ENCODE peak calls at places on chromosomes 12 and 14, in four cellular contexts. J is stomach, E is Peyer's patch, I is neuronal stem cell. Q is an unnamed sample. For H3K9me3, the result is how much of the 10 kb centered on the place peaks cover.

GRCh38 chr12:11482955-11483354 is 87.6 kb upstream of the PRB2 start:
- DNase-seq in E (no peak), I (no peak), J (no peak), Q (no peak)

GRCh38 chr14:33404964-33405574 is 466.4 kb downstream of the NPAS3 start:
- DNase-seq in E (no peak), I (no peak), J (no peak), Q (no peak)

GRCh38 chr14:32625211-32625610 is 296.1 kb downstream of the AKAP6 start:
- DNase-seq in E (no peak), J (no peak), I (no peak), Q (no peak)

GRCh38 chr12:105920161-105920684 is 218.5 kb downstream of the NUAK1 start:
- DNase-seq in J (no peak), E (no peak), I (no peak), Q (no peak)

GRCh38 chr12:12676605-12677004 is 19.4 kb downstream of the GPR19 start:
- DNase-seq in E (no peak), J (no peak), I (no peak), Q (no peak)

GRCh38 chr14:33966276-33966675 is 15.4 kb upstream of the EGLN3 start:
- DNase-seq in J (no peak), I (no peak), E (no peak), Q (no peak)

GRCh38 chr14:83491091-83491490 is 1957.4 kb upstream of the SEL1L start:
- DNase-seq in I (no peak), J (no peak), E (no peak), Q (no peak)

GRCh38 chr14:67151082-67151666 is 38.1 kb upstream of the GARIN2 start:
- DNase-seq in J (no peak), I (no peak), E (no peak), Q (no peak)

GRCh38 chr12:48080285-48080684 is 25.6 kb downstream of the SENP1 start:
- DNase-seq in J (no peak), E (no peak), I (no peak), Q (no peak)

GRCh38 chr12:77841467-77842054 is 10.9 kb downstream of the NAV3 start:
- DNase-seq in I (no peak), E (no peak), J (peak), Q (no peak)

GRCh38 chr12:43942379-43942778 is 106.5 kb downstream of the TMEM117 start:
- DNase-seq in J (no peak), E (no peak), I (no peak), Q (no peak)

GRCh38 chr12:9646794-9647622 is 22.5 kb upstream of the CLEC2D start:
- DNase-seq in E (no peak), J (no peak), I (peak), Q (no peak)

GRCh38 chr12:33115716-33116115 is 219.1 kb upstream of the PKP2 start:
- DNase-seq in I (no peak), E (no peak), J (no peak), Q (no peak)

GRCh38 chr14:30943694-30944093 is 69.3 kb downstream of the COCH start:
- DNase-seq in J (no peak), I (no peak), E (no peak), Q (no peak)

GRCh38 chr12:91604897-91605296 is 422.3 kb upstream of the DCN start:
- DNase-seq in J (no peak), I (no peak), E (no peak), Q (no peak)

GRCh38 chr12:53217049-53217929 is 10.2 kb upstream of the ITGB7 start:
- DNase-seq in E (no peak), J (peak), I (no peak), Q (peak)

GRCh38 chr12:115224031-115224430 is 540.1 kb upstream of the TBX3 start:
- DNase-seq in E (no peak), J (no peak), I (peak), Q (no peak)

GRCh38 chr14:61183486-61183885 is 97.7 kb downstream of the TMEM30B start:
- DNase-seq in J (no peak), I (no peak), E (no peak), Q (no peak)

GRCh38 chr14:51805541-51805940 is 54.9 kb upstream of the GNG2 start:
- DNase-seq in E (no peak), J (no peak), I (no peak), Q (no peak)

GRCh38 chr12:65603428-65604351 is 220.6 kb upstream of the HMGA2 start:
- DNase-seq in J (peak), I (no peak), E (no peak), Q (no peak)

GRCh38 chr12:120500577-120500976 is 4.7 kb downstream of the DYNLL1 start:
- DNase-seq in J (no peak), E (no peak), I (no peak), Q (no peak)

GRCh38 chr12:6767592-6768384 is 1.6 kb downstream of the PTMS start:
- DNase-seq in E (no peak), J (no peak), I (no peak), Q (no peak)

GRCh38 chr12:25328082-25328712 is 77.5 kb upstream of the KRAS start:
- DNase-seq in I (no peak), J (no peak), E (no peak), Q (no peak)

GRCh38 chr12:54016478-54016964 is 7.7 kb downstream of the HOXC8 start:
- DNase-seq in J (no peak), E (no peak), I (no peak), Q (no peak)

GRCh38 chr12:96766232-96766631 is 140.8 kb upstream of the NEDD1 start:
- DNase-seq in E (no peak), J (no peak), I (no peak), Q (no peak)

GRCh38 chr12:24197517-24197916 is 248.0 kb upstream of the SOX5 start:
- DNase-seq in E (no peak), I (no peak), J (no peak), Q (no peak)

GRCh38 chr12:89884365-89884915 is 175.8 kb upstream of the ATP2B1 start:
- DNase-seq in J (no peak), E (no peak), I (no peak), Q (no peak)

GRCh38 chr12:96720363-96720705 is 186.7 kb upstream of the NEDD1 start:
- DNase-seq in E (peak), I (no peak), J (no peak), Q (peak)

GRCh38 chr12:31118347-31118830 is 44.7 kb downstream of the DDX11 start:
- DNase-seq in I (peak), J (no peak), E (peak), Q (peak)

GRCh38 chr12:60977966-60978365 is 1282.2 kb upstream of the USP15 start:
- DNase-seq in J (no peak), E (no peak), I (peak), Q (no peak)

GRCh38 chr14:105865266-105865903 is 339.0 kb downstream of the TMEM121 start:
- DNase-seq in I (no peak), E (no peak), J (peak), Q (no peak)

GRCh38 chr14:62251237-62251636 is 489.0 kb downstream of the SNAPC1 start:
- DNase-seq in E (no peak), I (no peak), J (no peak), Q (no peak)

GRCh38 chr14:92421756-92422155 is 91.8 kb upstream of the RIN3 start:
- DNase-seq in I (no peak), J (no peak), E (no peak), Q (no peak)

GRCh38 chr14:39265741-39266588 is 32.2 kb downstream of the MIA2 start:
- DNase-seq in E (no peak), J (no peak), I (no peak), Q (no peak)

GRCh38 chr12:68391905-68392304 is 59.7 kb upstream of the MDM1 start:
- DNase-seq in I (no peak), E (no peak), J (no peak), Q (no peak)

GRCh38 chr14:52922656-52923055 is 28.2 kb downstream of the FERMT2 start:
- DNase-seq in J (no peak), E (no peak), I (no peak), Q (no peak)

GRCh38 chr12:46557539-46558373 is 185.2 kb upstream of the SLC38A2 start:
- DNase-seq in E (no peak), J (no peak), I (no peak), Q (no peak)

DNA sequence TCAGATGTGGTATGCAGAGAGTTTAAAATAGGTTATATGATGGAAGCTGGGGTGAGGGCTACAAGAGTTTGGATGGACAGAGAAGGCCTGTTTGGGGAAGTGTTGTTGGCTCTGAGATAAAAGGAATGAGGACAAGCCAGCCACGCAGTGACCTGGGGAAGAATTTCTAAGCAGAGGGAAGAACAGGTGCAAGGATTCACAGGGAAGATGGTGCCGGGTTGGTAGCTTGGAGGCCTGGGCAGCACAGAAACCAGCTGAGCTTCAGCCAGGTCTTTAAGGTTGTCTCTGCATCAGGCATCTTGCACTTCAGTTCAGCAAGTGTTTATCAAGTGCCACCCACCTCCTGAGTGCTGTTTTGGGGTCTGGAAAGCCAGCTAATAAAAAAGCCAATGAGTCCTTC is 1163.7 kb downstream of the AACS start:
- DNase-seq in E (no peak), I (no peak), J (no peak), Q (no peak)
- H3K9me3 ChIP-seq in E (under half), I (under half), J (under half), Q (under half)

DNA sequence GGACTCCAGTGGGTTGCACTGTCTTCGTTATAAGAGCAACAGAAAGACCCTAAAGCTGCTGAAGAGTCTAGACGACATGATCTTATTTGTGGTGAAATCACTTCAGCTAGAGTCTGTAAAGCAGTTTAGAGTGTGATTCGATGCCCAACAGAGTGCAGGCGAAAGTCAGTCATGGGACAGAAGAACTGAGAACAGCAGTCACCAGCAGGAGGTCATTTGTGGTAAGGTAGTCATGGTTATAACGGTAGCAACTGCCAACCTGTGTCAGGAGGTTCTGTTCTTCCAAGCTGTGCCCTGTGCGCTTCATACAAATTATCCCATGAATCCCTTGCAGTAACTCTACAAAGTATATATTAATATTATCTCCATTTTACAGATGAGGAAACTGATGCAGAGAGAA is 954.1 kb downstream of the AACS start:
- DNase-seq in I (no peak), E (no peak), J (no peak), Q (no peak)
- H3K9me3 ChIP-seq in I (under half), E (under half), J (under half), Q (under half)

DNA sequence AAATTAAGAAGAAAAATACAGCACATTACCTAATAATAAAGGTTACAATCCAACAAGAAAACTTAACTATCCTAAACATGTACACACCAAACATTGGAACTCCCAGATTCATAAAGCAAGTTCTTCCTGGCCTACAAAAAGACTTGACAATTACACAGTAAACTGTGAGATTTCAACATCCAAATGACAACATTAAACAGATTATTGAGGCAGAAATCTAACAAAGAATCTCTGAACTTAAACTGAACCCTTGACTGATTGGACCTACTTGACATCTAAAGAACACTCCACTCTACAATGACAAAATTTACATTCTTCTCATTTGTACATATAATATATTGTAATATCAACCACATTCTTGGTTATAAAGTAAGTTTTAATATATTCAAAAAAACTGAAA is 1341.3 kb downstream of the LRFN5 start:
- DNase-seq in E (no peak), I (no peak), J (no peak), Q (no peak)
- H3K9me3 ChIP-seq in E (under half), I (under half), J (under half), Q (under half)

GRCh38 chr14:72766296-72766695 is 127.6 kb downstream of the DPF3 start:
- DNase-seq in E (no peak), J (no peak), I (no peak), Q (no peak)

GRCh38 chr14:72758420-72758819 is 135.5 kb downstream of the DPF3 start:
- DNase-seq in E (no peak), J (no peak), I (no peak), Q (no peak)

GRCh38 chr14:72759670-72760069 is 134.2 kb downstream of the DPF3 start:
- DNase-seq in I (no peak), E (no peak), J (no peak), Q (no peak)

GRCh38 chr14:72758993-72759392 is 134.9 kb downstream of the DPF3 start:
- DNase-seq in J (no peak), I (no peak), E (no peak), Q (no peak)

DNA sequence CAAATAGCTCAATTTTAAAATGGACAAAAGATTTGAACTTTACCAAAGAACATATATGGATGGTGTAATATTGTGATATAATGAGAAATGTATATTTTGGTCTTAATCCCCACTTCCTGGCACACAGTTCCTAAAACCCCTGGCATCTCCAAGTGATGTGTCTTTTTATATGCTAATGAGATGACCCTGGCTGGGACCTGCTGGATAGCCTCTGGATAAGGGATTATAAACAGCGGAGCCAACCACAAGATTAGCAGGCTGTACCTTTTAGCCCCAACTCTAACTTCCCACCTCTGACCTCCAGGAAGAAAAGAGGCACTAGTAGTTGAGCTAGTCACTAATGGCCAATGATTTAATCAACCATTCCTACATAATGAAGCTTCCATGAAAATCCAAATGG is 130.0 kb downstream of the DPF3 start:
- DNase-seq in E (no peak), I (no peak), J (no peak), Q (no peak)
- H3K9me3 ChIP-seq in E (under half), I (under half), J (half or more), Q (under half)

GRCh38 chr14:99123208-99123870 is 148.7 kb downstream of the BCL11B start:
- DNase-seq in I (no peak), E (no peak), J (peak), Q (no peak)

GRCh38 chr14:99125616-99126431 is 146.2 kb downstream of the BCL11B start:
- DNase-seq in J (peak), E (no peak), I (no peak), Q (no peak)

GRCh38 chr14:99122521-99123125 is 149.4 kb downstream of the BCL11B start:
- DNase-seq in I (no peak), E (no peak), J (no peak), Q (no peak)

GRCh38 chr14:99124482-99125104 is 147.4 kb downstream of the BCL11B start:
- DNase-seq in I (no peak), E (no peak), J (peak), Q (no peak)

DNA sequence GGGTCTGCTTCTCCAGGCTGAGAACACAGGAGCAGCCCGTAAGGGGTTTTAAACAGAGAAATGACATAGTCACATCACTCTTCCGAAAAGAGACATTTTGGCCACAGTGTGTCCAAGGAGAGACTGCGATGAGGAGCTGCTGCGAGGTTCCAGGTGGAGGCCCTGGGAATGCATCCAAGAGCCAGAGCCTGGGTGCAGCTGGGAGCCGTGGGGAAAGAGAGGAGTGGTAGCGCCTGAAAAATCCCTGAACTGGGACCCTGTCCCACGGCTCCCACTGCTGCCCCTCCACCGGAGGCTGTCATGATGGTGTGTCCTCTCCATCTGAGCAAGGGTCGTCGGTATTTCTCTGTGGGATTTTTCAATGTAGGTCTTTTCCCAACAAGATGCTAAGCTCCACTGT is 146.9 kb downstream of the BCL11B start:
- DNase-seq in J (peak), E (no peak), I (no peak), Q (no peak)
- H3K9me3 ChIP-seq in J (under half), E (under half), I (under half), Q (under half)

GRCh38 chr12:133073836-133074235 is 6.9 kb upstream of the ZNF140 start:
- DNase-seq in J (no peak), I (no peak), E (no peak), Q (no peak)
- H3K9me3 ChIP-seq in J (half or more), I (under half), E (under half), Q (under half)

DNA sequence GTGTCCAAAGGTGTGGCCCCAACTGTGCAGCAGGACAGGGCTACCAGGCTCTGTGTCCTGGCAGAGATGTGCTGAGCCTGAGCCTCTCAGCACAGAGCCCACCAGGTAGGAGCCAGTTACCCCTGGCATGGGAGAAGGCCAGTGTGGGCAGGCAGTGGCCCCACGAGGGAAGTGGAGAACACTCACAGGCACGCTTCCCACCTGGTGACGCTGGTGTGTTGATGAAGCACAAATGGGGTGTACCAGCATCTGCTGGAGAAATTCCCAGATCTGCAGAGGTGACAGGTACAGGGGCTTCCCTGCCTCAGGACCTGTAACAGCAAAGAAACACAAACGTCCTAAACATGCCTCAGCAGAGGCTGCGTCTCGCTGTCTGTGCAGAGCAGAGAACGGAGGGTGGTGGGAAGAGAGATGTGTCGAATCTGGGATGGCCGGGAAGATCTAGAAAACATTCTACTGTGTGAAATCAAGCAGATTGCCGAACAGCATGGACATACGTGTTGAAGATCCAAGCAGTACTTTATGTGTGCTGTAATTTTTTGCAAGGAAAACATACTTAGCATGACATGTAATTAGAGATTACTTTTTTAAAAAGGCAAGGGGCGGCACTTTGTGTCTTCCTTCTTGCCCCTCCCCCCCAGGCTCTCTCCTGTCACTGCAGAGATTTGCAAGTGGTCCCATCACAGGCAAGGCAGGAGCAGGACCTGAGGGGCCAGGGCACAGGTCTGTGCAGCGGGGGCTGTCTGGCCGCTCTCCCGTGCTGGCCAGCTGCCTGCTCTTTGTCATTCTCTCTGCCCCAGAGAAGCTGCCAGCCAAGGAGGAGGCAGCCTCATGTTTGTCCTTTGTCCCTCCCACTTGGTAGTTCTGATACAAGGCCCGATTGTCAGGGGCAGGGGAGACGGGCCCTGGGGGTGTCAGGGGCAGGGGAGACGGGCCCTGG is 17.3 kb downstream of the HIP1R start:
- DNase-seq in E (no peak), J (no peak), I (no peak), Q (no peak)
- H3K9me3 ChIP-seq in E (under half), J (under half), I (under half), Q (under half)

DNA sequence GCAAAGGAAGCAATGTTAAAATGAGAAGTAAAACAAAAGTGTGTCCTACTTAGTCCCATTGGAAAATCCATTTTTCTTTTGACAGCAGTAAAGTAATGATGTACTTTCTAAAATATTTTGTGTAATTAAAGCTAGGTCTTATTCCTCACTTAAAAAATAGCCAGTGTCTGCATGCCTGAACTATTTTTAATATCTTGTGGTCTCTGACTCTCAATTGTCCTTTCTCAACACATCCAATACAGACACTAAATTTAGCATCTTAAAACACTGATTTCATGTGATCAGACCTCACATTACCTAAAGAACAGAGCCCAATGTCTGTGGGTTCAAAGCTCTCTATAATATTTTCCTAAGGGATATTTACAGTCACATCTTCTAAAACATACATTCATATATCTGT is 108.0 kb downstream of the DERA start:
- DNase-seq in I (no peak), E (no peak), J (no peak), Q (no peak)
- H3K9me3 ChIP-seq in I (under half), E (under half), J (under half), Q (under half)